ENCODE peak calls at places on chromosomes 4 and X, in eight cellular contexts. One of them, this sample, is unnamed.

GRCh38 chr4:113375964-113376666 is 326.7 kb downstream of the ANK2 start:
- DNase-seq in RWPE1: no peak
- DNase-seq in upper lobe of left lung: no peak
- DNase-seq in K562: no peak
- DNase-seq in caudate nucleus: no peak
- DNase-seq in SJCRH30: no peak
- DNase-seq in heart right ventricle: no peak
- DNase-seq in CD4-positive, CD25-positive, alpha-beta regulatory T cell: no peak
- DNase-seq in this sample: no peak

GRCh38 chrX:125998432-125998831 is 167.7 kb downstream of the DCAF12L2 start:
- DNase-seq in RWPE1: no peak
- DNase-seq in upper lobe of left lung: no peak
- DNase-seq in K562: no peak
- DNase-seq in caudate nucleus: no peak
- DNase-seq in SJCRH30: no peak
- DNase-seq in heart right ventricle: no peak
- DNase-seq in CD4-positive, CD25-positive, alpha-beta regulatory T cell: no peak
- DNase-seq in this sample: no peak

GRCh38 chrX:116972362-116972761 is 509.6 kb upstream of the CT83 start:
- DNase-seq in RWPE1: no peak
- DNase-seq in upper lobe of left lung: no peak
- DNase-seq in K562: no peak
- DNase-seq in caudate nucleus: no peak
- DNase-seq in SJCRH30: no peak
- DNase-seq in heart right ventricle: no peak
- DNase-seq in CD4-positive, CD25-positive, alpha-beta regulatory T cell: no peak
- DNase-seq in this sample: no peak

GRCh38 chrX:130552444-130553073 is 150.8 kb downstream of the RBMX2 start:
- DNase-seq in RWPE1: no peak
- DNase-seq in upper lobe of left lung: peak
- DNase-seq in K562: no peak
- DNase-seq in caudate nucleus: no peak
- DNase-seq in SJCRH30: no peak
- DNase-seq in heart right ventricle: no peak
- DNase-seq in CD4-positive, CD25-positive, alpha-beta regulatory T cell: no peak
- DNase-seq in this sample: no peak

GRCh38 chrX:19721726-19722370 is 165.6 kb downstream of the SH3KBP1 start:
- DNase-seq in RWPE1: no peak
- DNase-seq in upper lobe of left lung: peak
- DNase-seq in K562: no peak
- DNase-seq in caudate nucleus: peak
- DNase-seq in SJCRH30: no peak
- DNase-seq in heart right ventricle: no peak
- DNase-seq in CD4-positive, CD25-positive, alpha-beta regulatory T cell: no peak
- DNase-seq in this sample: no peak

GRCh38 chr4:122666527-122667245 is 45.8 kb upstream of the IL21 start:
- DNase-seq in RWPE1: peak
- DNase-seq in upper lobe of left lung: no peak
- DNase-seq in K562: no peak
- DNase-seq in caudate nucleus: no peak
- DNase-seq in SJCRH30: no peak
- DNase-seq in heart right ventricle: no peak
- DNase-seq in CD4-positive, CD25-positive, alpha-beta regulatory T cell: no peak
- DNase-seq in this sample: no peak

GRCh38 chr4:4727536-4727935 is 131.9 kb upstream of the MSX1 start:
- DNase-seq in RWPE1: no peak
- DNase-seq in upper lobe of left lung: no peak
- DNase-seq in K562: no peak
- DNase-seq in caudate nucleus: no peak
- DNase-seq in SJCRH30: no peak
- DNase-seq in heart right ventricle: no peak
- DNase-seq in CD4-positive, CD25-positive, alpha-beta regulatory T cell: no peak
- DNase-seq in this sample: no peak

GRCh38 chr4:76212851-76213414 is 691 bp downstream of the SCARB2 start:
- DNase-seq in RWPE1: no peak
- DNase-seq in upper lobe of left lung: no peak
- DNase-seq in K562: no peak
- DNase-seq in caudate nucleus: peak
- DNase-seq in SJCRH30: no peak
- DNase-seq in heart right ventricle: no peak
- DNase-seq in CD4-positive, CD25-positive, alpha-beta regulatory T cell: peak
- DNase-seq in this sample: no peak

GRCh38 chrX:114272096-114272686 is 311.7 kb upstream of the HTR2C start:
- DNase-seq in RWPE1: no peak
- DNase-seq in upper lobe of left lung: no peak
- DNase-seq in K562: no peak
- DNase-seq in caudate nucleus: no peak
- DNase-seq in SJCRH30: no peak
- DNase-seq in heart right ventricle: no peak
- DNase-seq in CD4-positive, CD25-positive, alpha-beta regulatory T cell: no peak
- DNase-seq in this sample: no peak

GRCh38 chr4:7867701-7868429 is 71.8 kb downstream of the AFAP1 start:
- DNase-seq in RWPE1: no peak
- DNase-seq in upper lobe of left lung: no peak
- DNase-seq in K562: no peak
- DNase-seq in caudate nucleus: no peak
- DNase-seq in SJCRH30: no peak
- DNase-seq in heart right ventricle: no peak
- DNase-seq in CD4-positive, CD25-positive, alpha-beta regulatory T cell: no peak
- DNase-seq in this sample: no peak

GRCh38 chr4:119629142-119629471 is 503 bp upstream of the PDE5A start:
- DNase-seq in RWPE1: no peak
- DNase-seq in upper lobe of left lung: no peak
- DNase-seq in K562: no peak
- DNase-seq in caudate nucleus: no peak
- DNase-seq in SJCRH30: no peak
- DNase-seq in heart right ventricle: no peak
- DNase-seq in CD4-positive, CD25-positive, alpha-beta regulatory T cell: no peak
- DNase-seq in this sample: no peak

GRCh38 chrX:23902419-23902818 is 5.3 kb downstream of the APOO start:
- DNase-seq in RWPE1: peak
- DNase-seq in upper lobe of left lung: no peak
- DNase-seq in K562: peak
- DNase-seq in caudate nucleus: peak
- DNase-seq in SJCRH30: no peak
- DNase-seq in heart right ventricle: peak
- DNase-seq in CD4-positive, CD25-positive, alpha-beta regulatory T cell: peak
- DNase-seq in this sample: no peak

GRCh38 chr4:56619816-56620215 is 61.3 kb downstream of the HOPX start:
- DNase-seq in RWPE1: no peak
- DNase-seq in upper lobe of left lung: no peak
- DNase-seq in K562: no peak
- DNase-seq in caudate nucleus: no peak
- DNase-seq in SJCRH30: no peak
- DNase-seq in heart right ventricle: no peak
- DNase-seq in CD4-positive, CD25-positive, alpha-beta regulatory T cell: no peak
- DNase-seq in this sample: no peak

GRCh38 chrX:2376166-2376565 is 124.6 kb downstream of the DHRSX start:
- DNase-seq in RWPE1: no peak
- DNase-seq in upper lobe of left lung: no peak
- DNase-seq in K562: no peak
- DNase-seq in caudate nucleus: no peak
- DNase-seq in SJCRH30: no peak
- DNase-seq in heart right ventricle: no peak
- DNase-seq in CD4-positive, CD25-positive, alpha-beta regulatory T cell: no peak
- DNase-seq in this sample: no peak

GRCh38 chrX:3181846-3182245 is 140.6 kb downstream of the ARSF start:
- DNase-seq in RWPE1: no peak
- DNase-seq in upper lobe of left lung: no peak
- DNase-seq in K562: no peak
- DNase-seq in caudate nucleus: no peak
- DNase-seq in SJCRH30: no peak
- DNase-seq in heart right ventricle: no peak
- DNase-seq in CD4-positive, CD25-positive, alpha-beta regulatory T cell: no peak
- DNase-seq in this sample: no peak

GRCh38 chr4:48898733-48899431 is 7.7 kb downstream of the OCIAD2 start:
- DNase-seq in RWPE1: no peak
- DNase-seq in upper lobe of left lung: no peak
- DNase-seq in K562: peak
- DNase-seq in caudate nucleus: no peak
- DNase-seq in SJCRH30: no peak
- DNase-seq in heart right ventricle: no peak
- DNase-seq in CD4-positive, CD25-positive, alpha-beta regulatory T cell: no peak
- DNase-seq in this sample: no peak

GRCh38 chrX:152070186-152070585 is 68.2 kb downstream of the MAGEA10 start:
- DNase-seq in RWPE1: peak
- DNase-seq in upper lobe of left lung: no peak
- DNase-seq in K562: no peak
- DNase-seq in caudate nucleus: no peak
- DNase-seq in SJCRH30: no peak
- DNase-seq in heart right ventricle: no peak
- DNase-seq in CD4-positive, CD25-positive, alpha-beta regulatory T cell: no peak
- DNase-seq in this sample: no peak

GRCh38 chr4:115126487-115126886 is 13.1 kb upstream of the NDST4 start:
- DNase-seq in RWPE1: no peak
- DNase-seq in upper lobe of left lung: no peak
- DNase-seq in K562: no peak
- DNase-seq in caudate nucleus: no peak
- DNase-seq in SJCRH30: peak
- DNase-seq in heart right ventricle: no peak
- DNase-seq in CD4-positive, CD25-positive, alpha-beta regulatory T cell: no peak
- DNase-seq in this sample: no peak

GRCh38 chr4:129498626-129499025 is 402.7 kb downstream of the C4orf33 start:
- DNase-seq in RWPE1: no peak
- DNase-seq in upper lobe of left lung: no peak
- DNase-seq in K562: no peak
- DNase-seq in caudate nucleus: no peak
- DNase-seq in SJCRH30: no peak
- DNase-seq in heart right ventricle: no peak
- DNase-seq in CD4-positive, CD25-positive, alpha-beta regulatory T cell: no peak
- DNase-seq in this sample: no peak

DNA sequence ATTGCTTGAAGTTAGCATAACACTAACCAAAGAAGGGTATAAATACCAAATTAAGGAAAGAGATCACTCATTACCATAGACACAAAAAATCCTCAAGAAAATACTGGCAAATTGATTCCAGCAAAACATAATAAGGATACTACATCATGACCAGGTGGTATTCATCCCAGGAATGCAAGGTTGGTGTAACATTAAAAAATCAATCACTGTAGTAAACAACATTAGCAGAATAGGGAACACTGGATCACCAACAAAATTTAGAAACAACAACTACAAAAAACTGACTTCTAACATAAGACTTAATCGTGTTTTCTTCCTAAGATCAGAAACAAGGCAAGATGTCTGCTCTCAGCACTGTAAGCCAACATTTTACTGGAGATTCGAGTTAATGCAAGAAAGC is 14.1 kb downstream of the GAK start:
- DNase-seq in RWPE1: no peak
- DNase-seq in upper lobe of left lung: no peak
- DNase-seq in K562: no peak
- DNase-seq in caudate nucleus: no peak
- DNase-seq in SJCRH30: no peak
- DNase-seq in heart right ventricle: no peak
- DNase-seq in CD4-positive, CD25-positive, alpha-beta regulatory T cell: no peak
- DNase-seq in this sample: no peak
- H3K27ac ChIP-seq in RWPE1: no peak
- H3K27ac ChIP-seq in upper lobe of left lung: no peak
- H3K27ac ChIP-seq in K562: no peak
- H3K27ac ChIP-seq in caudate nucleus: no peak
- H3K27ac ChIP-seq in SJCRH30: no peak
- H3K27ac ChIP-seq in heart right ventricle: no peak
- H3K27ac ChIP-seq in CD4-positive, CD25-positive, alpha-beta regulatory T cell: no peak
- H3K27ac ChIP-seq in this sample: no peak

GRCh38 chr4:84677995-84678394 is 95.1 kb downstream of the CDS1 start:
- DNase-seq in RWPE1: no peak
- DNase-seq in upper lobe of left lung: no peak
- DNase-seq in K562: no peak
- DNase-seq in caudate nucleus: no peak
- DNase-seq in SJCRH30: no peak
- DNase-seq in heart right ventricle: no peak
- DNase-seq in CD4-positive, CD25-positive, alpha-beta regulatory T cell: no peak
- DNase-seq in this sample: no peak

GRCh38 chr4:84669201-84669600 is 86.3 kb downstream of the CDS1 start:
- DNase-seq in RWPE1: no peak
- DNase-seq in upper lobe of left lung: no peak
- DNase-seq in K562: no peak
- DNase-seq in caudate nucleus: no peak
- DNase-seq in SJCRH30: no peak
- DNase-seq in heart right ventricle: no peak
- DNase-seq in CD4-positive, CD25-positive, alpha-beta regulatory T cell: no peak
- DNase-seq in this sample: no peak

GRCh38 chr4:84672177-84672576 is 89.2 kb downstream of the CDS1 start:
- DNase-seq in RWPE1: no peak
- DNase-seq in upper lobe of left lung: no peak
- DNase-seq in K562: no peak
- DNase-seq in caudate nucleus: no peak
- DNase-seq in SJCRH30: no peak
- DNase-seq in heart right ventricle: no peak
- DNase-seq in CD4-positive, CD25-positive, alpha-beta regulatory T cell: no peak
- DNase-seq in this sample: no peak

GRCh38 chr4:84677093-84677492 is 94.2 kb downstream of the CDS1 start:
- DNase-seq in RWPE1: no peak
- DNase-seq in upper lobe of left lung: no peak
- DNase-seq in K562: peak
- DNase-seq in caudate nucleus: no peak
- DNase-seq in SJCRH30: peak
- DNase-seq in heart right ventricle: peak
- DNase-seq in CD4-positive, CD25-positive, alpha-beta regulatory T cell: no peak
- DNase-seq in this sample: no peak

GRCh38 chr4:84673475-84674230 is 90.7 kb downstream of the CDS1 start:
- DNase-seq in RWPE1: peak
- DNase-seq in upper lobe of left lung: no peak
- DNase-seq in K562: no peak
- DNase-seq in caudate nucleus: no peak
- DNase-seq in SJCRH30: no peak
- DNase-seq in heart right ventricle: no peak
- DNase-seq in CD4-positive, CD25-positive, alpha-beta regulatory T cell: no peak
- DNase-seq in this sample: no peak
- H3K27ac ChIP-seq in RWPE1: peak
- H3K27ac ChIP-seq in upper lobe of left lung: no peak
- H3K27ac ChIP-seq in K562: no peak
- H3K27ac ChIP-seq in caudate nucleus: no peak
- H3K27ac ChIP-seq in SJCRH30: no peak
- H3K27ac ChIP-seq in heart right ventricle: no peak
- H3K27ac ChIP-seq in CD4-positive, CD25-positive, alpha-beta regulatory T cell: no peak
- H3K27ac ChIP-seq in this sample: no peak

DNA sequence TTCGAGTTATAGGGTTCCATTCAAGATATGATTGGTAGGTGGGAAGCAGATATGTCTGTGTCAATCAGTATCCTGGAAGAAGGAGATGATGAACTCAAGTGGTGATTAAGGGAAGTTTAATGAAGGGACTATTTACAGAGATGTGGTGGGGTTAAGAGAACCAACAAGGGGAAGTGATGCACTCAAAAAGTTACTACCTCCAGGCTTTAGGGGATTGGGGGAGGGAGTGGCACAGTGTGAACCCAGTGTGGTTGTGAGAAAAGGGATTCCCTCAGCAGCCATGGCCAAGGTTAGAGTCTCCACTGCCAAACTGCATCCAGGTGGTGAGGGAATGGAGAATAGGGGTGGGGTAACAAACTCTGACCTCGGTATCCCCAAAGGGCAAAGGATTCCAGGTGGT is 27.9 kb downstream of the PKD2 start:
- DNase-seq in RWPE1: no peak
- DNase-seq in upper lobe of left lung: no peak
- DNase-seq in K562: no peak
- DNase-seq in caudate nucleus: no peak
- DNase-seq in SJCRH30: no peak
- DNase-seq in heart right ventricle: no peak
- DNase-seq in CD4-positive, CD25-positive, alpha-beta regulatory T cell: no peak
- DNase-seq in this sample: no peak
- H3K27ac ChIP-seq in RWPE1: no peak
- H3K27ac ChIP-seq in upper lobe of left lung: no peak
- H3K27ac ChIP-seq in K562: no peak
- H3K27ac ChIP-seq in caudate nucleus: no peak
- H3K27ac ChIP-seq in SJCRH30: no peak
- H3K27ac ChIP-seq in heart right ventricle: no peak
- H3K27ac ChIP-seq in CD4-positive, CD25-positive, alpha-beta regulatory T cell: no peak
- H3K27ac ChIP-seq in this sample: no peak

GRCh38 chr4:15809058-15809457 is 30.9 kb downstream of the CD38 start:
- DNase-seq in RWPE1: no peak
- DNase-seq in upper lobe of left lung: no peak
- DNase-seq in K562: no peak
- DNase-seq in caudate nucleus: no peak
- DNase-seq in SJCRH30: no peak
- DNase-seq in heart right ventricle: no peak
- DNase-seq in CD4-positive, CD25-positive, alpha-beta regulatory T cell: no peak
- DNase-seq in this sample: no peak
- H3K27ac ChIP-seq in RWPE1: no peak
- H3K27ac ChIP-seq in upper lobe of left lung: peak
- H3K27ac ChIP-seq in K562: no peak
- H3K27ac ChIP-seq in caudate nucleus: no peak
- H3K27ac ChIP-seq in SJCRH30: no peak
- H3K27ac ChIP-seq in heart right ventricle: peak
- H3K27ac ChIP-seq in CD4-positive, CD25-positive, alpha-beta regulatory T cell: no peak
- H3K27ac ChIP-seq in this sample: no peak

This sample was measured in ascending aorta.